ENCODE peak calls at places on chromosomes 3 and 15, in nine cellular contexts. O, X, Z, T, A, I, L, B and R are unnamed samples.

GRCh38 chr3:142866841-142867631 is 21.8 kb downstream of the PCOLCE2 start:
- DNase-seq in B (no peak), A (no peak), O (no peak), T (no peak), L (peak), Z (no peak), X (no peak), I (no peak), R (no peak)

GRCh38 chr3:174891524-174892203 is 32.5 kb downstream of the NAALADL2 start:
- DNase-seq in Z (no peak), L (no peak), B (peak), A (no peak), X (no peak), I (no peak), T (no peak), O (no peak), R (no peak)

GRCh38 chr3:195204360-195205166 is 66.4 kb downstream of the XXYLT1 start:
- DNase-seq in L (no peak), A (no peak), T (peak), O (no peak), B (peak), I (peak), Z (no peak), X (peak), R (peak)

GRCh38 chr15:41930221-41930866 is 36.5 kb upstream of the SPTBN5 start:
- DNase-seq in Z (no peak), L (no peak), X (no peak), O (no peak), T (peak), I (no peak), B (peak), A (no peak), R (no peak)

GRCh38 chr15:82851331-82851850 is 42.0 kb downstream of the WHAMM start:
- DNase-seq in A (no peak), X (no peak), L (no peak), T (no peak), Z (no peak), O (no peak), I (no peak), B (no peak), R (peak)

GRCh38 chr3:69823710-69824109 is 84.4 kb downstream of the MITF start:
- DNase-seq in A (no peak), I (no peak), X (no peak), T (no peak), B (no peak), L (no peak), O (no peak), Z (no peak), R (no peak)

GRCh38 chr3:71305246-71306206 is 278.0 kb downstream of the FOXP1 start:
- DNase-seq in L (peak), B (peak), Z (peak), A (no peak), O (peak), T (no peak), X (peak), I (no peak), R (no peak)

GRCh38 chr3:111128884-111129283 is 57.3 kb downstream of the NECTIN3 start:
- DNase-seq in X (no peak), I (no peak), Z (no peak), O (no peak), T (no peak), B (no peak), L (no peak), A (no peak), R (no peak)

GRCh38 chr3:42159147-42159546 is 68.0 kb downstream of the TRAK1 start:
- DNase-seq in O (no peak), B (no peak), I (no peak), L (no peak), A (no peak), T (no peak), Z (no peak), X (no peak), R (no peak)

DNA sequence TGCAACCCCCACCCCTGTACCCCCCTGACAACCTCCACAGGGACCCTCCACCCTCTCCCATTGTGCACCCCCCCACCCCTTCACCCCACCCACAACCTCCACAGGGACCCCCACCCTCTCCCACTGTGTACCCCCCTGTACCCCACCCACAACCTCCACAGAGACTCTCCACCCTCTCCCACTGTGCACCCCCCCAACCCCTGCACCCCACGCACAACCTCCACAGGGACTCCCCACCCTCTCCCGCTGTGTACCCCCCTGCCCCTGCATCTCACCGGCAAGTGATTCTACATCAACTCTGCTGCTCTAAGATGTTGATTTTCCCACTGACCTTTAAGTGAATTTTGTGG is 51.5 kb upstream of the RPL32 start:
- DNase-seq in X (no peak), B (no peak), I (no peak), T (no peak), Z (no peak), L (no peak), O (no peak), A (no peak), R (no peak)
- TF ChIP-seq CTCF in X (no peak), B (no peak), I (no peak), T (no peak), Z (no peak), L (no peak), O (no peak), A (no peak), R (no peak)

DNA sequence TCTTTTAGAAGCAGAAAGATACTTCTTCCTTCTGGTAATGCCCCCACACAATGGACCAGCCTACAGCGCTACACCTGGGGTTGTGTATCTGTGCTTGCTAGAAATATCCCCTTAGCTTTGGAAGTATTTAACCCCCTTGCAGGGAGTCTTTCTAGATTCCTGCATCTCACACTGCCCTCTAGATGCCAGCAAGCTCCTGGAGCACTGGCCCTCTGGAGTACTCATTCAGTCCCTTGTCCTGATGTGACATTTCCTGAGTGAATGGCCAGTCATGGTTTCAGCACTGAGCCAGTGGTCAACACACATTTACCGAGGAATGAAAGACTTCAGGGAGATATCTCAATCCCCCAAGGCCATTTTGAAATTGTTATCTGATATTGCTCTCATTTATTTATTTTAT is 30.5 kb upstream of the RBP2 start:
- DNase-seq in B (no peak), O (no peak), L (peak), A (no peak), I (no peak), Z (no peak), T (no peak), X (no peak), R (no peak)
- TF ChIP-seq CTCF in B (no peak), O (no peak), L (peak), A (no peak), I (no peak), Z (no peak), T (no peak), X (no peak), R (peak)

DNA sequence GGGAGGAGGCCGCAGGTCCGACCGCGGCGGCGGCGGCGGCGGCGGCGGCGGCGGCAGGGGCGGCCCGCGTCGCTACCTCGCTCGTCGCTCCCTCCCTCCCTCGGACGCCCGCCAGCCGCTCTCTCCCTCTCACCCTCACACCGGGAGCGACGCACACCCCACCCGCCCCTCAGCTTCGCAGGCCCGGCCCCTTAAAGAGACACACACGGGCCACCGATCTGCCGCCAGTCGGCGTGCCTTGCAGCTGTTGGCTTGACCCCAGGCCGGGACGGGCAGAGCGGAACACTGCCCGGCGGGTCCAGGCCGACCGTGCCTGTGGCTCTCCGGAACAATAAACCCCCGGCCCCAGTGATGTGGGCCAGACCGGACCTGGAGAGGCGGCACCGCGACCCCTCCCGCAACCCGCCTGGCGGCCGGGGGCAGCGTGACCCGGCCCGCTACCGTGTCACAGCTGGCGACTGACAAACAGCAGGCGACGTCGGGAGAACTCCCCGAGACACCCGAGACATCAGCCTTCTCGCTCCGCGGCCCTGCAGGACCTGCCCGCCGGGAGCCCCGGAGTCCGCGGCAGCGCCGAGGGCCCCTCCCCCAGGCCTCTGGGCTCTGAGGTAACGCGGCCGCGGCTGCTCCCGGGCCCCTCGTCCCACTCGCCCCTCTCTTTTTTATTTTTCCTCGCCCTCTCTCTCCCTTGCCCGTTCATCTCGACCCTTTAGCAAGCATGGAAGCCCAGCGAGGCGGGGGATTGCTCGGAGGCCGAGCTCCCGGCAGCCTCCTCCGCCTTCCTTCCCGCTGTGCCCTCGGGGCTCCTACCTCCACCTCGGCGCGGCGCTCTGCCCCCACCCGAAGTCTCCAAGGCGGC is at the start of gene SETD2:
- DNase-seq in A (peak), X (peak), O (peak), T (peak), I (peak), Z (peak), L (peak), B (peak), R (peak)
- TF ChIP-seq CTCF in A (peak), X (no peak), O (peak), T (peak), I (peak), Z (peak), L (peak), B (peak), R (peak)

GRCh38 chr15:87955284-87955909 is 301.1 kb downstream of the NTRK3 start:
- DNase-seq in X (no peak), Z (no peak), T (no peak), O (no peak), I (no peak), L (no peak), A (no peak), B (no peak), R (no peak)
- TF ChIP-seq CTCF in X (no peak), Z (no peak), T (no peak), O (no peak), I (no peak), L (no peak), A (no peak), B (no peak), R (no peak)

GRCh38 chr15:64702816-64703631 is 72.4 kb downstream of the RBPMS2 start:
- DNase-seq in O (peak), T (peak), L (peak), Z (peak), X (peak), B (peak), A (peak), I (peak), R (peak)
- TF ChIP-seq CTCF in O (no peak), T (no peak), L (no peak), Z (no peak), X (no peak), B (no peak), A (no peak), I (no peak), R (no peak)

DNA sequence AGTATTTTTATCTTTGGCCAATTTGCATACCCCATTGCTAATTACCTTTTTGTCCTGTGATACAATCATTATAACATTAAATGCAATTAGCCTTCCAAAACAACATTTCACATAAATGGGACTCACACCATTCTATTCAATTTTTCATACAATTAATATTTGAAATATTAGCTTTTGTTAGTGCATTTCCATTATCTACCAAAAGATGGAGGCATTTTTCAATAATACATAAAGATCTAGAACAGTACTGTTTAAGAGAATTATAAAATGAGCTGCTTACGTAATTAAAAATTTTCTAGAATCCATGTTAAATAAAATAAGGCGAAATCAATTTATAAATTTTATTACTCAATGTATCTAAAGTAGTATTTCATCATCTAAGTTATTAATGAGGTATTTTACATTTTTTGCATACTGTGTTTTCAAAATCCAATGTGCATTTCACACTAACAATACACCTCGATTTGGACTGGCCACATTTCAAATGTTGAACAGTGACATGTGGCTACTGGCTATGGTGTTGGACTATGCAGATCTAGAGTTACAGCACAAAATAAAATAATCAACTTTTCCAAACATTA is 74.3 kb downstream of the TJP1 start:
- DNase-seq in A (no peak), L (no peak), O (no peak), X (no peak), Z (no peak), T (no peak), B (peak), I (no peak), R (no peak)
- TF ChIP-seq CTCF in A (no peak), L (no peak), O (peak), X (no peak), Z (peak), T (peak), B (peak), I (peak), R (peak)

GRCh38 chr3:38219609-38220197 is 45.9 kb upstream of the SLC22A13 start:
- DNase-seq in L (no peak), O (no peak), X (no peak), I (no peak), Z (no peak), T (no peak), A (no peak), B (no peak), R (no peak)
- TF ChIP-seq CTCF in L (no peak), O (no peak), X (no peak), I (no peak), Z (no peak), T (no peak), A (no peak), B (no peak), R (no peak)